ENCODE peak calls at places on chromosomes 4 and X, in seven cellular contexts. E is NCI-H69, Q is GM04504, Y is neural progenitor cell, V is astrocyte of the spinal cord, J is thoracic aorta, N is choroid plexus epithelial cell. H is an unnamed sample.

GRCh38 chr4:128287159-128287870 is at the start of gene PGRMC2:
- DNase-seq in Y (no peak), Q (no peak), E (peak), J (no peak), N (peak), V (peak), H (no peak)

GRCh38 chrX:17743913-17744312 is 6.6 kb downstream of the SCML1 start:
- DNase-seq in E (no peak), V (no peak), Y (no peak), Q (no peak), N (peak), J (no peak), H (no peak)

GRCh38 chr4:26131711-26132110 is 189.1 kb upstream of the RBPJ start:
- DNase-seq in V (no peak), J (no peak), E (no peak), Y (no peak), N (no peak), Q (no peak), H (no peak)

GRCh38 chr4:145044341-145044740 is 53.7 kb downstream of the ANAPC10 start:
- DNase-seq in E (no peak), J (no peak), N (peak), V (peak), Y (no peak), Q (no peak), H (no peak)

GRCh38 chrX:49202022-49202421 is 2.0 kb upstream of the SYP start:
- DNase-seq in Y (no peak), J (no peak), E (peak), V (no peak), Q (no peak), N (no peak), H (no peak)

GRCh38 chr4:153151535-153152452 is 52.4 kb upstream of the TRIM2 start:
- DNase-seq in N (peak), Q (no peak), Y (peak), V (peak), E (peak), J (no peak), H (no peak)

GRCh38 chrX:10326578-10326977 is 169.8 kb downstream of the CLCN4 start:
- DNase-seq in N (peak), J (no peak), Y (peak), E (peak), V (no peak), Q (peak), H (no peak)

GRCh38 chr4:74117024-74117534 is 18.1 kb upstream of the CXCL2 start:
- DNase-seq in Q (peak), N (peak), E (no peak), J (peak), Y (no peak), V (peak), H (peak)

GRCh38 chrX:71514367-71515038 is 18.4 kb upstream of the OGT start:
- DNase-seq in J (no peak), Y (no peak), Q (no peak), E (no peak), N (no peak), V (no peak), H (no peak)

GRCh38 chr4:82005153-82005552 is 368.6 kb downstream of the HNRNPD start:
- DNase-seq in Y (no peak), E (no peak), Q (no peak), J (no peak), V (no peak), N (peak), H (no peak)

GRCh38 chrX:155216940-155217450 is 735 bp downstream of the VBP1 start:
- DNase-seq in V (no peak), N (peak), Q (no peak), E (peak), J (no peak), Y (peak), H (no peak)

GRCh38 chr4:127124919-127125318 is 507.8 kb upstream of the INTU start:
- DNase-seq in J (no peak), V (peak), Y (no peak), Q (no peak), N (peak), E (peak), H (no peak)